ENCODE peak calls at places on chromosomes 12 and 14, in seven cellular contexts. One of them, this sample, is unnamed.

GRCh38 chr12:79687711-79688270 is 3.0 kb downstream of the PAWR start:
- DNase-seq in left lung: no peak
- DNase-seq in EL: no peak
- DNase-seq in stimulated activated CD8-positive, alpha-beta memory T cell treated with anti-CD3 and anti-CD28 coated beads, Interleukin-4, amount 100 ng/mL, for 1 hour: no peak
- DNase-seq in endodermal cell: no peak
- DNase-seq in GM23248: peak
- DNase-seq in activated T-cell treated with anti-CD3 and anti-CD28 coated beads for 1 hour: no peak
- DNase-seq in this sample: peak

GRCh38 chr14:103031566-103031911 is 25.8 kb downstream of the CDC42BPB start:
- DNase-seq in endodermal cell: no peak
- DNase-seq in stimulated activated CD8-positive, alpha-beta memory T cell treated with anti-CD3 and anti-CD28 coated beads, Interleukin-4, amount 100 ng/mL, for 1 hour: no peak
- DNase-seq in GM23248: no peak
- DNase-seq in left lung: no peak
- DNase-seq in EL: no peak
- DNase-seq in activated T-cell treated with anti-CD3 and anti-CD28 coated beads for 1 hour: no peak
- DNase-seq in this sample: no peak

GRCh38 chr12:49403887-49404517 is 36.7 kb downstream of the SPATS2 start:
- DNase-seq in activated T-cell treated with anti-CD3 and anti-CD28 coated beads for 1 hour: no peak
- DNase-seq in GM23248: no peak
- DNase-seq in stimulated activated CD8-positive, alpha-beta memory T cell treated with anti-CD3 and anti-CD28 coated beads, Interleukin-4, amount 100 ng/mL, for 1 hour: no peak
- DNase-seq in EL: no peak
- DNase-seq in endodermal cell: no peak
- DNase-seq in left lung: no peak
- DNase-seq in this sample: no peak

GRCh38 chr14:71555654-71556559 is 376.3 kb upstream of the RGS6 start:
- DNase-seq in activated T-cell treated with anti-CD3 and anti-CD28 coated beads for 1 hour: peak
- DNase-seq in left lung: no peak
- DNase-seq in EL: peak
- DNase-seq in endodermal cell: no peak
- DNase-seq in GM23248: peak
- DNase-seq in stimulated activated CD8-positive, alpha-beta memory T cell treated with anti-CD3 and anti-CD28 coated beads, Interleukin-4, amount 100 ng/mL, for 1 hour: peak
- DNase-seq in this sample: no peak

GRCh38 chr12:92075425-92075891 is 70.2 kb downstream of the BTG1 start:
- DNase-seq in endodermal cell: no peak
- DNase-seq in left lung: no peak
- DNase-seq in stimulated activated CD8-positive, alpha-beta memory T cell treated with anti-CD3 and anti-CD28 coated beads, Interleukin-4, amount 100 ng/mL, for 1 hour: no peak
- DNase-seq in EL: peak
- DNase-seq in activated T-cell treated with anti-CD3 and anti-CD28 coated beads for 1 hour: no peak
- DNase-seq in GM23248: peak
- DNase-seq in this sample: no peak

GRCh38 chr12:116698131-116698495 is 39.8 kb downstream of the SPRING1 start:
- DNase-seq in activated T-cell treated with anti-CD3 and anti-CD28 coated beads for 1 hour: no peak
- DNase-seq in endodermal cell: no peak
- DNase-seq in EL: no peak
- DNase-seq in GM23248: no peak
- DNase-seq in left lung: no peak
- DNase-seq in stimulated activated CD8-positive, alpha-beta memory T cell treated with anti-CD3 and anti-CD28 coated beads, Interleukin-4, amount 100 ng/mL, for 1 hour: no peak
- DNase-seq in this sample: no peak

GRCh38 chr14:104286496-104286895 is 148.1 kb downstream of the KIF26A start:
- DNase-seq in left lung: no peak
- DNase-seq in endodermal cell: no peak
- DNase-seq in activated T-cell treated with anti-CD3 and anti-CD28 coated beads for 1 hour: no peak
- DNase-seq in stimulated activated CD8-positive, alpha-beta memory T cell treated with anti-CD3 and anti-CD28 coated beads, Interleukin-4, amount 100 ng/mL, for 1 hour: no peak
- DNase-seq in GM23248: no peak
- DNase-seq in EL: no peak
- DNase-seq in this sample: no peak

GRCh38 chr12:44295958-44296623 is 460.2 kb downstream of the TMEM117 start:
- DNase-seq in left lung: no peak
- DNase-seq in EL: no peak
- DNase-seq in stimulated activated CD8-positive, alpha-beta memory T cell treated with anti-CD3 and anti-CD28 coated beads, Interleukin-4, amount 100 ng/mL, for 1 hour: no peak
- DNase-seq in activated T-cell treated with anti-CD3 and anti-CD28 coated beads for 1 hour: no peak
- DNase-seq in endodermal cell: no peak
- DNase-seq in GM23248: no peak
- DNase-seq in this sample: no peak

GRCh38 chr14:92657457-92658142 is 90.8 kb downstream of the LGMN start:
- DNase-seq in EL: no peak
- DNase-seq in activated T-cell treated with anti-CD3 and anti-CD28 coated beads for 1 hour: no peak
- DNase-seq in stimulated activated CD8-positive, alpha-beta memory T cell treated with anti-CD3 and anti-CD28 coated beads, Interleukin-4, amount 100 ng/mL, for 1 hour: no peak
- DNase-seq in left lung: peak
- DNase-seq in endodermal cell: no peak
- DNase-seq in GM23248: no peak
- DNase-seq in this sample: no peak

GRCh38 chr12:123043536-123044001 is 63.1 kb downstream of the ARL6IP4 start:
- DNase-seq in left lung: peak
- DNase-seq in EL: peak
- DNase-seq in activated T-cell treated with anti-CD3 and anti-CD28 coated beads for 1 hour: peak
- DNase-seq in GM23248: peak
- DNase-seq in endodermal cell: peak
- DNase-seq in stimulated activated CD8-positive, alpha-beta memory T cell treated with anti-CD3 and anti-CD28 coated beads, Interleukin-4, amount 100 ng/mL, for 1 hour: peak
- DNase-seq in this sample: peak